ENCODE peak calls at places on chromosomes 11 and 22, in ten cellular contexts. O is adipocyte, K is HFF-Myc, R is right cardiac atrium, M is A549, J is GM23248, B is SK-N-SH, G is aorta, Y is adrenal gland, F is left lung. X is an unnamed sample.

GRCh38 chr11:117829369-117829725 is 4.8 kb upstream of the FXYD2 start:
- DNase-seq in J (no peak), K (no peak), G (no peak), F (no peak), B (no peak), R (no peak), M (no peak), O (no peak), Y (peak; percentile 10), X (no peak)

GRCh38 chr11:110710520-110711381 is 1.5 kb downstream of the ARHGAP20 start:
- DNase-seq in Y (peak; percentile 76), K (no peak), B (peak; percentile 47), J (peak; percentile 68), O (peak; percentile 81), G (peak; percentile 81), F (peak; percentile 45), M (no peak), R (peak; percentile 55), X (no peak)

GRCh38 chr11:62125881-62126280 is 2.1 kb downstream of the INCENP start:
- DNase-seq in K (no peak), Y (no peak), F (no peak), J (no peak), M (no peak), B (no peak), G (peak; percentile 7), R (no peak), O (no peak), X (no peak)

GRCh38 chr11:130904380-130904779 is 11.9 kb downstream of the SNX19 start:
- DNase-seq in B (peak; percentile 14), K (no peak), J (peak; percentile 45), F (no peak), O (peak; percentile 52), R (no peak), Y (no peak), G (no peak), M (no peak), X (no peak)

GRCh38 chr11:75918295-75918694 is 103.3 kb downstream of the UVRAG start:
- DNase-seq in O (no peak), F (no peak), K (no peak), G (peak; percentile 57), J (no peak), Y (no peak), M (no peak), R (no peak), B (no peak), X (no peak)

GRCh38 chr11:27046956-27047355 is 6.3 kb downstream of the BBOX1 start:
- DNase-seq in O (no peak), J (no peak), Y (no peak), F (no peak), R (no peak), B (no peak), M (no peak), G (no peak), K (no peak), X (no peak)

GRCh38 chr11:96254854-96255253 is 88.1 kb downstream of the MAML2 start:
- DNase-seq in J (no peak), B (no peak), Y (no peak), F (no peak), M (no peak), K (no peak), R (no peak), O (no peak), G (no peak), X (no peak)

GRCh38 chr11:93905384-93905783 is 55.0 kb upstream of the VSTM5 start:
- DNase-seq in F (no peak), B (no peak), Y (no peak), G (no peak), J (peak; percentile 74), O (no peak), M (no peak), R (no peak), K (peak; percentile 61), X (peak; percentile 61)

GRCh38 chr11:57332694-57333440 is 2.8 kb downstream of the SSRP1 start:
- DNase-seq in Y (no peak), G (no peak), B (no peak), M (no peak), R (no peak), F (no peak), K (no peak), O (no peak), J (no peak), X (no peak)

GRCh38 chr11:106271126-106271525 is 193.7 kb downstream of the AASDHPPT start:
- DNase-seq in F (no peak), Y (no peak), G (no peak), K (no peak), O (no peak), R (no peak), B (no peak), J (peak; percentile 43), M (no peak), X (no peak)

GRCh38 chr22:19809741-19810140 is 44.9 kb downstream of the GNB1L start:
- DNase-seq in B (no peak), Y (no peak), M (no peak), O (no peak), J (no peak), G (no peak), R (no peak), K (no peak), F (peak; percentile 10), X (no peak)

GRCh38 chr11:70210051-70210501 is 7.0 kb downstream of the FADD start:
- DNase-seq in B (no peak), R (no peak), G (no peak), M (no peak), J (peak; percentile 92), Y (no peak), K (no peak), F (no peak), O (peak; percentile 29), X (no peak)

GRCh38 chr22:23138584-23139469 is 3.0 kb downstream of the RSPH14 start:
- DNase-seq in R (peak; percentile 5), M (no peak), G (no peak), O (no peak), F (no peak), Y (no peak), J (no peak), B (no peak), K (no peak), X (no peak)

GRCh38 chr11:72741849-72742521 is 10.2 kb downstream of the ARAP1 start:
- DNase-seq in R (peak; percentile 66), F (peak; percentile 66), B (no peak), Y (no peak), G (no peak), J (no peak), M (no peak), K (no peak), O (no peak), X (no peak)

GRCh38 chr11:115153135-115153534 is 351.1 kb downstream of the CADM1 start:
- DNase-seq in O (no peak), G (no peak), F (no peak), M (peak; percentile 19), J (peak; percentile 29), Y (no peak), K (no peak), B (no peak), R (no peak), X (no peak)

GRCh38 chr11:20388096-20389055 is 860 bp downstream of the PRMT3 start:
- DNase-seq in R (no peak), B (no peak), Y (no peak), G (peak; percentile 83), F (no peak), O (peak; percentile 39), M (no peak), K (no peak), J (peak; percentile 45), X (no peak)

GRCh38 chr22:27986937-27987336 is 67.9 kb upstream of the PITPNB start:
- DNase-seq in F (no peak), O (no peak), K (no peak), J (no peak), Y (no peak), M (no peak), B (no peak), G (no peak), R (no peak), X (no peak)

GRCh38 chr22:33658775-33659174 is 261.5 kb downstream of the LARGE1 start:
- DNase-seq in B (no peak), K (no peak), Y (peak; percentile 61), R (peak; percentile 54), M (no peak), J (peak; percentile 56), F (no peak), O (peak; percentile 63), G (no peak), X (no peak)

GRCh38 chr11:123233280-123233977 is 38.4 kb upstream of the CLMP start:
- DNase-seq in K (no peak), Y (no peak), M (no peak), B (no peak), J (peak; percentile 23), F (no peak), O (no peak), R (no peak), G (no peak), X (no peak)

GRCh38 chr11:8283510-8284272 is 20.0 kb upstream of the LMO1 start:
- DNase-seq in O (no peak), B (peak; percentile 93), M (no peak), K (no peak), Y (peak; percentile 39), J (peak; percentile 16), G (peak; percentile 67), R (peak; percentile 56), F (no peak), X (no peak)
- H3K4me3 ChIP-seq in O (no peak overlapping the region), B (no peak overlapping the region), M (no peak overlapping the region), K (no peak overlapping the region), Y (peak overlapping the region; percentile 51), J (no peak overlapping the region), G (no peak overlapping the region), R (peak overlapping the region; percentile 53), F (peak overlapping the region; percentile 6), X (no peak overlapping the region)

GRCh38 chr11:695332-695605 is 247 bp upstream of the DEAF1 start:
- DNase-seq in Y (no peak), R (no peak), M (no peak), K (no peak), J (no peak), G (no peak), O (no peak), F (no peak), B (no peak), X (no peak)
- H3K4me3 ChIP-seq in Y (peak overlapping the region; percentile 73), R (peak overlapping the region; percentile 80), M (peak overlapping the region; percentile 81), K (peak overlapping the region; percentile 97), J (peak overlapping the region; percentile 84), G (peak overlapping the region; percentile 23), O (peak overlapping the region; percentile 86), F (peak overlapping the region; percentile 95), B (peak overlapping the region; percentile 97), X (peak overlapping the region; percentile 85)

DNA sequence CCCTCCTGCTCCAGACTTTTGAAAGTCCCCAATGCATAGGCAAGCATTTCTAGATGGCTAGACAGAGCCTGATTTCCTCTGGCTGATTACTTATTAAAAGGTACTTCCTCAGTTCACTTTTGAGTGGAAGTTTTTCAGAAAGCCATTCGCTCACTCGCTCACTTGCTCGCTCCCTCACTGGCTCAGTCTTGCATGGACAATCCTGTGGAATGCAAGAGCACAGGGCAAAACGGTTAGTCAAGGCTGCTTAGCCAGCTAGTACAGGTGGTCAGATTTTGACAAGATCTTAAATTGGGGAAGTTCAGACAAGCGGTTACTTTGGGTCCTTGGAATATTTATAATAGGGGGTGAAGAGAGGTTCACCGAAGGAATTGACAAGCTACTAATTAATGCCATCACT is 101.0 kb downstream of the ARL14EP start:
- DNase-seq in R (no peak), M (no peak), O (no peak), J (no peak), Y (no peak), K (no peak), G (no peak), F (no peak), B (no peak), X (no peak)
- H3K4me3 ChIP-seq in R (no peak overlapping the region), M (no peak overlapping the region), O (no peak overlapping the region), J (no peak overlapping the region), Y (no peak overlapping the region), K (no peak overlapping the region), G (no peak overlapping the region), F (no peak overlapping the region), B (no peak overlapping the region), X (no peak overlapping the region)

GRCh38 chr11:13896990-13897353 is 65.6 kb upstream of the SPON1 start:
- DNase-seq in F (no peak), K (no peak), M (no peak), B (no peak), Y (no peak), R (no peak), G (no peak), O (no peak), J (no peak), X (no peak)
- H3K4me3 ChIP-seq in F (no peak overlapping the region), K (no peak overlapping the region), M (no peak overlapping the region), B (no peak overlapping the region), Y (no peak overlapping the region), R (no peak overlapping the region), G (no peak overlapping the region), O (no peak overlapping the region), J (no peak overlapping the region), X (no peak overlapping the region)